ENCODE peak calls at places on chromosomes 11 and 22, in nine cellular contexts. J is activated CD4-positive, alpha-beta T cell treated with anti-CD3 and anti-CD28 coated beads, Interleukin-2, amount 50 U/mL, for 24 hours; W is AG10803; N is Right ventricle myocardium superior; D is HFFc6; A is PC-3; V is effector CD4-positive, alpha-beta T cell; E is WTC11; F is HepG2. X is an unnamed sample.

GRCh38 chr11:117127164-117127563 is 16.9 kb upstream of the PAFAH1B2 start:
- DNase-seq in J (no peak), W (no peak), N (no peak), D (no peak), A (no peak), V (no peak), E (no peak), F (no peak), X (no peak)

GRCh38 chr11:130420478-130421198 is 7.8 kb downstream of the ADAMTS8 start:
- DNase-seq in J (no peak), W (no peak), N (no peak), D (no peak), A (no peak), V (no peak), E (no peak), F (no peak), X (peak; percentile 82)

GRCh38 chr11:2825261-2825885 is 60.2 kb downstream of the CDKN1C start:
- DNase-seq in J (no peak), W (peak; percentile 97), N (peak; percentile 93), D (peak; percentile 64), A (peak; percentile 42), V (no peak), E (no peak), F (peak; percentile 21), X (peak; percentile 74)

GRCh38 chr22:47372111-47372581 is 609.7 kb downstream of the TBC1D22A start:
- DNase-seq in J (no peak), W (no peak), N (no peak), D (no peak), A (no peak), V (no peak), E (no peak), F (no peak), X (no peak)

GRCh38 chr11:47573321-47573720 is 5.4 kb downstream of the KBTBD4 start:
- DNase-seq in J (no peak), W (no peak), N (peak; percentile 54), D (no peak), A (no peak), V (no peak), E (no peak), F (no peak), X (no peak)

GRCh38 chr22:22030493-22031182 is 48.1 kb upstream of the TOP3B start:
- DNase-seq in J (no peak), W (no peak), N (peak; percentile 48), D (no peak), A (no peak), V (no peak), E (peak; percentile 51), F (peak; percentile 13), X (peak; percentile 50)

GRCh38 chr11:304061-304506 is 3.5 kb upstream of the IFITM2 start:
- DNase-seq in J (no peak), W (no peak), N (peak; percentile 42), D (no peak), A (no peak), V (no peak), E (no peak), F (no peak), X (no peak)

GRCh38 chr22:44686873-44687600 is 15.0 kb upstream of the PRR5 start:
- DNase-seq in J (no peak), W (peak; percentile 64), N (no peak), D (no peak), A (no peak), V (no peak), E (no peak), F (peak; percentile 52), X (peak; percentile 81)

GRCh38 chr11:112877561-112877960 is 83.7 kb upstream of the NCAM1 start:
- DNase-seq in J (no peak), W (no peak), N (no peak), D (no peak), A (no peak), V (no peak), E (peak; percentile 38), F (no peak), X (no peak)

GRCh38 chr11:101053492-101053891 is 76.1 kb downstream of the PGR start:
- DNase-seq in J (no peak), W (no peak), N (no peak), D (no peak), A (no peak), V (no peak), E (no peak), F (no peak), X (no peak)

GRCh38 chr11:121253951-121254350 is 38.6 kb upstream of the SC5D start:
- DNase-seq in J (no peak), W (no peak), N (no peak), D (no peak), A (peak; percentile 64), V (no peak), E (no peak), F (no peak), X (no peak)

GRCh38 chr22:38901111-38901641 is 29.2 kb upstream of the CBX6 start:
- DNase-seq in J (no peak), W (no peak), N (no peak), D (no peak), A (no peak), V (no peak), E (no peak), F (no peak), X (no peak)

GRCh38 chr22:47564158-47564450 is 801.7 kb downstream of the TBC1D22A start:
- DNase-seq in J (no peak), W (no peak), N (no peak), D (no peak), A (no peak), V (no peak), E (no peak), F (no peak), X (no peak)

GRCh38 chr22:20002098-20002497 is 14.5 kb downstream of the ARVCF start:
- DNase-seq in J (no peak), W (no peak), N (peak; percentile 24), D (no peak), A (no peak), V (no peak), E (no peak), F (no peak), X (no peak)

GRCh38 chr22:45997775-45998637 is 21.0 kb upstream of the WNT7B start:
- DNase-seq in J (no peak), W (no peak), N (peak; percentile 59), D (no peak), A (peak; percentile 19), V (no peak), E (no peak), F (no peak), X (no peak)

GRCh38 chr11:12100886-12101285 is 9.5 kb upstream of the MICAL2 start:
- DNase-seq in J (no peak), W (peak; percentile 55), N (peak; percentile 65), D (no peak), A (no peak), V (no peak), E (no peak), F (no peak), X (no peak)

GRCh38 chr22:38471237-38471636 is 3.3 kb downstream of the KDELR3 start:
- DNase-seq in J (no peak), W (no peak), N (no peak), D (no peak), A (no peak), V (no peak), E (no peak), F (no peak), X (no peak)

GRCh38 chr11:27282141-27282590 is 80.8 kb downstream of the CCDC34 start:
- DNase-seq in J (no peak), W (peak; percentile 93), N (peak; percentile 74), D (peak; percentile 78), A (no peak), V (no peak), E (no peak), F (peak; percentile 60), X (peak; percentile 90)

GRCh38 chr11:1869427-1870325 is 16.8 kb downstream of the LSP1 start:
- DNase-seq in J (no peak), W (no peak), N (peak; percentile 72), D (no peak), A (no peak), V (no peak), E (peak; percentile 26), F (peak; percentile 20), X (no peak)

GRCh38 chr22:44890416-44891292 is 119.2 kb downstream of the PHF21B start:
- DNase-seq in J (no peak), W (no peak), N (no peak), D (no peak), A (no peak), V (no peak), E (no peak), F (no peak), X (no peak)

GRCh38 chr11:100867601-100868000 is 180.5 kb downstream of the ARHGAP42 start:
- DNase-seq in J (no peak), W (no peak), N (no peak), D (no peak), A (no peak), V (no peak), E (no peak), F (no peak), X (no peak)

GRCh38 chr11:16266021-16266420 is 90.3 kb downstream of the SOX6 start:
- DNase-seq in J (no peak), W (no peak), N (no peak), D (no peak), A (no peak), V (no peak), E (no peak), F (no peak), X (no peak)

GRCh38 chr11:8794677-8795103 is 112.1 kb downstream of the RPL27A start:
- DNase-seq in J (no peak), W (no peak), N (no peak), D (no peak), A (peak; percentile 39), V (no peak), E (no peak), F (peak; percentile 93), X (no peak)

GRCh38 chr11:12845739-12846358 is 163.3 kb upstream of the RASSF10 start:
- DNase-seq in J (no peak), W (peak; percentile 83), N (peak; percentile 52), D (peak; percentile 17), A (peak; percentile 34), V (no peak), E (peak; percentile 41), F (peak; percentile 98), X (peak; percentile 78)

GRCh38 chr11:121936781-121937447 is 179.1 kb downstream of the BLID start:
- DNase-seq in J (no peak), W (peak; percentile 76), N (no peak), D (peak; percentile 65), A (peak; percentile 87), V (no peak), E (no peak), F (no peak), X (peak; percentile 89)

GRCh38 chr11:5922749-5923426 is 19.2 kb upstream of the OR56A3 start:
- DNase-seq in J (no peak), W (no peak), N (no peak), D (no peak), A (peak; percentile 35), V (no peak), E (no peak), F (no peak), X (no peak)

GRCh38 chr22:30561402-30562154 is 12.9 kb downstream of the GAL3ST1 start:
- DNase-seq in J (no peak), W (no peak), N (no peak), D (no peak), A (no peak), V (no peak), E (peak; percentile 45), F (no peak), X (no peak)

GRCh38 chr11:43736502-43737193 is 56.1 kb downstream of the HSD17B12 start:
- DNase-seq in J (no peak), W (peak; percentile 64), N (no peak), D (peak; percentile 28), A (peak; percentile 49), V (no peak), E (no peak), F (peak; percentile 19), X (peak; percentile 87)

GRCh38 chr11:22680628-22681027 is 14.2 kb downstream of the GAS2 start:
- DNase-seq in J (no peak), W (no peak), N (no peak), D (no peak), A (no peak), V (no peak), E (no peak), F (peak; percentile 93), X (no peak)

GRCh38 chr11:84146826-84147225 is 860.7 kb upstream of the CCDC90B start:
- DNase-seq in J (no peak), W (no peak), N (no peak), D (no peak), A (no peak), V (no peak), E (no peak), F (no peak), X (no peak)

GRCh38 chr22:30943368-30943767 is 25.2 kb downstream of the MORC2 start:
- DNase-seq in J (no peak), W (no peak), N (no peak), D (no peak), A (no peak), V (peak; percentile 51), E (no peak), F (no peak), X (no peak)